ENCODE peak calls at places on chromosome 22, in four cellular contexts. U, B, D and P are unnamed samples.

GRCh38 chr22:35315141-35315854 is 15.6 kb downstream of the TOM1 start:
- DNase-seq in B (no peak), U (no peak), D (no peak), P (no peak)

GRCh38 chr22:25923952-25924351 is 182.0 kb downstream of the MYO18B start:
- DNase-seq in D (no peak), U (no peak), B (no peak), P (no peak)

GRCh38 chr22:37095113-37095512 is 14.4 kb downstream of the TMPRSS6 start:
- DNase-seq in D (no peak), U (no peak), B (no peak), P (no peak)

GRCh38 chr22:38828191-38828590 is 15.6 kb downstream of the NPTXR start:
- DNase-seq in B (no peak), D (no peak), U (no peak), P (peak)

GRCh38 chr22:49204599-49205214 is 623.0 kb downstream of the BRD1 start:
- DNase-seq in U (no peak), D (no peak), B (no peak), P (no peak)

GRCh38 chr22:43658823-43659222 is 153.3 kb downstream of the EFCAB6 start:
- DNase-seq in D (no peak), B (peak), U (no peak), P (no peak)

GRCh38 chr22:42443240-42444059 is 11.2 kb upstream of the NFAM1 start:
- DNase-seq in U (no peak), D (no peak), B (no peak), P (no peak)

GRCh38 chr22:18033204-18033998 is 9.0 kb upstream of the MICAL3 start:
- DNase-seq in D (no peak), U (no peak), B (no peak), P (no peak)

GRCh38 chr22:41217553-41218157 is 12.5 kb downstream of the L3MBTL2 start:
- DNase-seq in B (no peak), D (peak), U (peak), P (no peak)

GRCh38 chr22:50086526-50086925 is 1.3 kb upstream of the MLC1 start:
- DNase-seq in U (no peak), D (no peak), B (no peak), P (no peak)

GRCh38 chr22:22465094-22465602 is 43.4 kb downstream of the ZNF280B start:
- DNase-seq in U (no peak), D (no peak), B (no peak), P (no peak)

GRCh38 chr22:25357056-25357455 is 137.6 kb downstream of the CRYBB2 start:
- DNase-seq in U (no peak), B (no peak), D (no peak), P (no peak)

GRCh38 chr22:17272511-17272991 is 53.3 kb upstream of the ADA2 start:
- DNase-seq in U (no peak), B (peak), D (no peak), P (no peak)

GRCh38 chr22:42876041-42876440 is 19.0 kb upstream of the ARFGAP3 start:
- DNase-seq in B (no peak), D (no peak), U (no peak), P (no peak)

GRCh38 chr22:37161442-37161841 is 11.7 kb upstream of the IL2RB start:
- DNase-seq in B (no peak), U (no peak), D (peak), P (no peak)

GRCh38 chr22:20885557-20886323 is 26.9 kb downstream of the SNAP29 start:
- DNase-seq in D (peak), B (peak), U (no peak), P (peak)

GRCh38 chr22:23786752-23787599 is at the start of gene SMARCB1:
- DNase-seq in D (peak), U (peak), B (peak), P (peak)

GRCh38 chr22:29914165-29914564 is 31.2 kb downstream of the MTMR3 start:
- DNase-seq in U (no peak), D (no peak), B (no peak), P (no peak)

GRCh38 chr22:30286813-30287625 is 2.3 kb downstream of the CASTOR1 start:
- DNase-seq in B (no peak), D (peak), U (peak), P (no peak)

GRCh38 chr22:50225200-50225969 is 19.4 kb downstream of the TUBGCP6 start:
- DNase-seq in U (no peak), B (no peak), D (no peak), P (no peak)

GRCh38 chr22:40534379-40535188 is 101.9 kb downstream of the MRTFA start:
- DNase-seq in B (no peak), D (peak), U (no peak), P (no peak)

GRCh38 chr22:33038131-33038772 is 19.9 kb downstream of the SYN3 start:
- DNase-seq in U (no peak), D (no peak), B (no peak), P (no peak)

GRCh38 chr22:28102413-28102812 is 183.4 kb upstream of the PITPNB start:
- DNase-seq in D (no peak), U (no peak), B (no peak), P (no peak)

GRCh38 chr22:47012589-47013365 is 250.3 kb downstream of the TBC1D22A start:
- DNase-seq in U (no peak), D (no peak), B (no peak), P (no peak)

GRCh38 chr22:43955883-43956286 is 643 bp downstream of the SAMM50 start:
- DNase-seq in U (no peak), B (no peak), D (peak), P (no peak)

GRCh38 chr22:37581534-37581933 is 1.6 kb upstream of the LGALS2 start:
- DNase-seq in B (no peak), U (no peak), D (no peak), P (no peak)

GRCh38 chr22:39459681-39460080 is 2.9 kb downstream of the MGAT3 start:
- DNase-seq in B (no peak), D (no peak), U (no peak), P (no peak)

GRCh38 chr22:44147821-44148574 is 32.7 kb upstream of the PARVG start:
- DNase-seq in U (no peak), D (no peak), B (peak), P (no peak)

GRCh38 chr22:49326558-49326957 is 501.1 kb downstream of the BRD1 start:
- DNase-seq in B (no peak), D (no peak), U (no peak), P (no peak)

GRCh38 chr22:44764974-44765373 is 12.6 kb downstream of the ARHGAP8 start:
- DNase-seq in D (no peak), U (no peak), B (no peak), P (no peak)